ENCODE peak calls at places on chromosomes 2 and 18, in five cellular contexts. V is fibroblast of lung, Y is A549, K is GM12878, A is pancreas. E is an unnamed sample.

GRCh38 chr2:191347154-191347553 is 102.0 kb downstream of the MYO1B start:
- DNase-seq in Y (no peak), V (no peak), A (no peak), K (no peak), E (no peak)

GRCh38 chr2:131016826-131017596 is 76.2 kb downstream of the FAM168B start:
- DNase-seq in Y (peak; percentile 85), V (peak; percentile 83), K (no peak), A (peak; percentile 46), E (no peak)

GRCh38 chr2:30165050-30165520 is 18.3 kb downstream of the YPEL5 start:
- DNase-seq in K (peak; percentile 57), V (peak; percentile 87), A (peak; percentile 57), Y (peak; percentile 96), E (peak; percentile 85)

GRCh38 chr18:62418258-62418657 is 93.1 kb downstream of the TNFRSF11A start:
- DNase-seq in A (no peak), Y (no peak), V (no peak), K (no peak), E (no peak)

GRCh38 chr2:53445376-53446072 is 322.1 kb upstream of the CHAC2 start:
- DNase-seq in V (peak; percentile 78), Y (no peak), A (no peak), K (no peak), E (no peak)

GRCh38 chr2:45867349-45867748 is 215.9 kb downstream of the PRKCE start:
- DNase-seq in V (no peak), Y (no peak), K (no peak), A (no peak), E (no peak)

GRCh38 chr2:171390941-171391516 is 42.8 kb downstream of the METTL8 start:
- DNase-seq in K (no peak), Y (peak; percentile 31), A (no peak), V (peak; percentile 90), E (no peak)

GRCh38 chr2:154495455-154495868 is 203.0 kb upstream of the KCNJ3 start:
- DNase-seq in V (no peak), K (peak; percentile 46), A (no peak), Y (no peak), E (no peak)

DNA sequence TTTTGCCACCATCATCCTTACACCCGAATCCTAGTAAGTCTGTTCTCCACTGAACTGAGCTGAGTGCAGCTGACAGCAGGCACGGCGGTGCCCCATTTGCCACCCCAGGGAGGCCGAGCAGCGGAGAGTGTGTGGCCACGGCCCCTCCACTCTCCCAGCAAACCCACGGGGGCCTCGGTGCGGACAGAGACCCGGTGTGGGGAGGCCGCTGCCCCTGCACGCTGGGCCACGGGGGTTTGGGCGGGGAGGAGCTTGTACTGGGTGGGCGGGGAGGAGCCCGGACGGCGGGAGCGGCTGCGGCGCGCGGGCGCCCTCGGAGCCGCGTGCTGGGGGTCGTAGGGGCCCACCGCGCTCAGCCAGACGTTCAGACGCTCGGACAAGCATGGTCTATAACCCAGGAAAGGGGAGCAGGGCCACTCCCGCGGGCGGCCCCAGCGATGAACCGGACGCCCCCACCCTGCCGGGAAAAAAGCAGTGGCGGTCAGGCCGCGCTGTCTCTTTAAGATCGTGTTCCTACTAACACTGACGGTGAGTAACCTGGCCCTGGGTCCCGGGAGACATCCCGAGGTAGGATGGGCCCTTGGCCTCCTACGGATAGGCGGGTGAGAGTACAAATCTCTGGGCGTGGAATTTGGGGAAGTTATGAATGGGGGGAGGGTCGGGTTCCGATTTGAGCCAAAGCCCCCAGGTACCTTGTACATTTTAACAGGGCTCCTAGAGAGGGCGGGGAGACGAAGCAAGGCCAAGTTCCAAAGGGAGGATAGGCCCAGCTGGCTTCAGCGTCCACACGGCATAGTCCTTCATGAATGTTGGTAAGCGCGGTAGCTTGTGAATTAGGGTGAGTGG is at the start of gene ITPRIPL1:
- DNase-seq in K (no peak), A (peak; percentile 28), Y (no peak), V (no peak), E (peak; percentile 14)
- H3K27ac ChIP-seq in K (peak within 1 kb of the TSS; percentile 76), A (no peak within 1 kb of the TSS), Y (no peak within 1 kb of the TSS), V (no peak within 1 kb of the TSS), E (peak within 1 kb of the TSS; percentile 61)

GRCh38 chr2:174778479-174778962 is 14.2 kb upstream of the CHRNA1 start:
- DNase-seq in A (peak; percentile 26), V (peak; percentile 97), Y (no peak), K (peak; percentile 50), E (peak; percentile 93)
- H3K27ac ChIP-seq in A (no peak overlapping the region), V (peak overlapping the region; percentile 98), Y (no peak overlapping the region), K (no peak overlapping the region), E (peak overlapping the region; percentile 57)

GRCh38 chr18:8797206-8797605 is 91.8 kb downstream of the MTCL1 start:
- DNase-seq in K (no peak), Y (peak; percentile 16), V (peak; percentile 62), A (no peak), E (no peak)
- H3K27ac ChIP-seq in K (no peak overlapping the region), Y (peak overlapping the region; percentile 96), V (peak overlapping the region; percentile 30), A (no peak overlapping the region), E (no peak overlapping the region)

GRCh38 chr2:142973160-142973821 is 95.8 kb downstream of the KYNU start:
- DNase-seq in A (no peak), K (no peak), Y (no peak), V (peak; percentile 58), E (no peak)

GRCh38 chr2:142975239-142975638 is 97.8 kb downstream of the KYNU start:
- DNase-seq in A (no peak), V (no peak), Y (no peak), K (no peak), E (no peak)

GRCh38 chr2:142974288-142975024 is 97.0 kb downstream of the KYNU start:
- DNase-seq in K (no peak), Y (peak; percentile 66), V (peak; percentile 54), A (no peak), E (no peak)

GRCh38 chr2:142973822-142974207 is 96.4 kb downstream of the KYNU start:
- DNase-seq in K (no peak), V (peak; percentile 36), Y (no peak), A (no peak), E (no peak)
- H3K27ac ChIP-seq in K (no peak overlapping the region), V (no peak overlapping the region), Y (peak overlapping the region; percentile 58), A (no peak overlapping the region), E (no peak overlapping the region)

DNA sequence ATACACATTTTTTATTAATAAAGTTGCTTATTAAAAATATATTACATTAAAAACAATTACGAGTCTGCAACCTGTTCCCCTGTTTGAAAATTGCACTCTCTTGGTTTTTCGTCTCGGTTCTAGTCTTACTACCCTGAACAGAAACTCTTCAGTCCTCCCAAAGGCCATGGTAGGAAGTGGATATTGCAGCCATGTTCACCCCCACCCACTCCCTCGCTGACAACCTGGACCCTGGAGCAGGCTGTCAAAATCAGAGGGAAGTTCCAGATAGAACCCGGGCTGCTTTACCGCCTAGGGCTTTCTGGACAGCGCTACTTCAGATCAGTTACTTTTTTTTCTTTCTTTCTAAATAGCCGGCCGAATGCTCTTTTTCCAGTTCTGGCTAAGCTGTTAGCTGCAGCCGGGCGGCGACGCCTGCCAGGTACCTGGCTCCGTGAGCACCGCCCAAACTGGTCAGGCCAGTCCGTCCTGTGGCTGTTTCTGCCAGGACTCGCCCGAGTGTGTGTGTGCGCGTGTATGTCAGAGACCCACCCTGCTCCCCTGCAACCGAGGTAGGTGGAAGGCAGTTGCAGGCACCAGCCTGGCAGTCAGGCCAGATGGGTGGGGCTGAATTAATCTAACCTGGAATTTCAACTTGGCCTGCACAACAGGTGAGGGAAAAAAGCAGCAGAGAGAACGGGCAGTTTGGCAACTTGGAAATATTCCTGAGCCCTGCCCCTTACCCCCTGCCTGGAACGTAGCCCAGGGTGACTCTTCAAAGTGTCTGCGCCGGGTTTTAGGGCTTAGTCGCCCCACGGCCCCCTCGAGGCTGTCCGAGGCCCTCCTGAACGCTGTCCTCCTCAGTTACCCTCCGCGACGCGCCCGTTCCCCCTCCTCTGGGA is 1.1 kb upstream of the TET3 start:
- DNase-seq in Y (peak; percentile 44), V (no peak), K (no peak), A (peak; percentile 96), E (no peak)
- H3K27ac ChIP-seq in Y (peak overlapping the region; percentile 92), V (no peak overlapping the region), K (peak overlapping the region; percentile 88), A (peak overlapping the region; percentile 99), E (peak overlapping the region; percentile 52)

DNA sequence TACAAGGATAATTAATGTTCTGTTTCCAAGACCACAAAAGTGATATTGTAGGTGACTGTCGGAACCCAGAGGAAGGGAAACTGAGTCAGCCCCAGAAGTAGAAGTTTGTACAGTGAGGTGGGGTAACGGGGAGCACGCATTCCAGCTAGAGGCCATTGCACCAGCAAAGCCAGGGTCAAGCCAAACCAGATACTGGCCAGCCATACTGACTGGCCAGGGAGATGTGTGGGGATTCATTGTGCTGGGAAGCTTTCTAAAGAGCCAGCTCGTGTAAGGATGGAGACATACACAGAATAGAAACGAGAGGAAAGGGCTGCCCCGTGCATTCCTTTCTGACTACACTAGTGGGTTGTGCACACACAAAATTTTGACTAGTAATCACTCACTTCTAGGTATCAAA is 175.2 kb upstream of the PID1 start:
- DNase-seq in K (no peak), Y (no peak), V (peak; percentile 21), A (no peak), E (no peak)
- H3K27ac ChIP-seq in K (no peak overlapping the region), Y (peak overlapping the region; percentile 89), V (peak overlapping the region; percentile 78), A (no peak overlapping the region), E (no peak overlapping the region)